ENCODE peak calls at places on chromosomes 2 and 18, in ten cellular contexts. J, L, U, B, V, K, E, T, X and M are unnamed samples. For H3K4me1, the result is how much of the 10 kb centered on the place peaks cover.

GRCh38 chr2:207792244-207792785 is 22.6 kb upstream of the FZD5 start:
- DNase-seq in J (no peak), L (peak), U (peak), B (peak), V (peak), K (no peak), E (peak), T (no peak), X (no peak), M (no peak)

GRCh38 chr2:196899976-196900375 is 26.5 kb downstream of the PGAP1 start:
- DNase-seq in J (no peak), L (no peak), U (no peak), B (no peak), V (no peak), K (no peak), E (no peak), T (no peak), X (no peak), M (no peak)

GRCh38 chr18:37253424-37254255 is 312.0 kb downstream of the CELF4 start:
- DNase-seq in J (peak), L (no peak), U (peak), B (peak), V (no peak), K (no peak), E (peak), T (no peak), X (no peak), M (no peak)

GRCh38 chr2:149187061-149187460 is 143.3 kb upstream of the LYPD6 start:
- DNase-seq in J (no peak), L (no peak), U (no peak), B (peak), V (no peak), K (no peak), E (no peak), T (no peak), X (no peak), M (no peak)

GRCh38 chr2:67289921-67290371 is 107.2 kb upstream of the ETAA1 start:
- DNase-seq in J (no peak), L (peak), U (no peak), B (peak), V (peak), K (no peak), E (no peak), T (no peak), X (no peak), M (no peak)

GRCh38 chr2:17934721-17935120 is 56.3 kb downstream of the KCNS3 start:
- DNase-seq in J (no peak), L (peak), U (no peak), B (no peak), V (peak), K (no peak), E (peak), T (peak), X (no peak), M (no peak)

GRCh38 chr2:189517847-189518535 is 62.6 kb downstream of the SLC40A1 start:
- DNase-seq in J (no peak), L (peak), U (no peak), B (no peak), V (peak), K (no peak), E (no peak), T (no peak), X (no peak), M (no peak)

GRCh38 chr2:174009488-174010223 is 44.5 kb upstream of the SP3 start:
- DNase-seq in J (no peak), L (no peak), U (no peak), B (no peak), V (peak), K (no peak), E (peak), T (no peak), X (no peak), M (no peak)

GRCh38 chr2:191863988-191864387 is 17.1 kb upstream of the CAVIN2 start:
- DNase-seq in J (no peak), L (peak), U (no peak), B (no peak), V (peak), K (no peak), E (no peak), T (no peak), X (no peak), M (no peak)

GRCh38 chr2:24717263-24717951 is 75.8 kb downstream of the PTRHD1 start:
- DNase-seq in J (no peak), L (no peak), U (no peak), B (no peak), V (no peak), K (no peak), E (no peak), T (no peak), X (no peak), M (no peak)

GRCh38 chr2:9422321-9423099 is 818 bp downstream of the ITGB1BP1 start:
- DNase-seq in J (peak), L (peak), U (peak), B (peak), V (no peak), K (peak), E (peak), T (peak), X (peak), M (peak)

GRCh38 chr2:13650586-13651180 is 933.9 kb downstream of the TRIB2 start:
- DNase-seq in J (peak), L (no peak), U (peak), B (peak), V (no peak), K (peak), E (no peak), T (no peak), X (no peak), M (no peak)

GRCh38 chr2:213252206-213252605 is 32.1 kb upstream of the SPAG16 start:
- DNase-seq in J (no peak), L (no peak), U (no peak), B (no peak), V (no peak), K (no peak), E (no peak), T (no peak), X (no peak), M (no peak)

GRCh38 chr18:33918571-33918970 is 306.1 kb downstream of the NOL4 start:
- DNase-seq in J (no peak), L (no peak), U (no peak), B (no peak), V (no peak), K (peak), E (no peak), T (no peak), X (no peak), M (no peak)

GRCh38 chr2:95158891-95159619 is 593 bp downstream of the ZNF514 start:
- DNase-seq in J (peak), L (peak), U (peak), B (peak), V (peak), K (peak), E (peak), T (peak), X (no peak), M (peak)

GRCh38 chr2:112198780-112199179 is 56.1 kb downstream of the ZC3H8 start:
- DNase-seq in J (no peak), L (no peak), U (no peak), B (no peak), V (no peak), K (no peak), E (no peak), T (no peak), X (no peak), M (no peak)

GRCh38 chr2:159349674-159350299 is 63.3 kb upstream of the WDSUB1 start:
- DNase-seq in J (no peak), L (no peak), U (no peak), B (no peak), V (no peak), K (no peak), E (no peak), T (no peak), X (no peak), M (no peak)

GRCh38 chr2:118442949-118443348 is 354.7 kb downstream of the INSIG2 start:
- DNase-seq in J (no peak), L (no peak), U (no peak), B (no peak), V (no peak), K (no peak), E (no peak), T (no peak), X (no peak), M (no peak)

GRCh38 chr2:101162561-101163330 is 11.6 kb upstream of the TBC1D8 start:
- DNase-seq in J (no peak), L (no peak), U (peak), B (peak), V (no peak), K (no peak), E (no peak), T (no peak), X (no peak), M (no peak)

GRCh38 chr18:23565916-23566547 is 20.3 kb downstream of the NPC1 start:
- DNase-seq in J (no peak), L (no peak), U (no peak), B (no peak), V (no peak), K (no peak), E (no peak), T (no peak), X (no peak), M (peak)

GRCh38 chr18:52747869-52748268 is 407.9 kb downstream of the DCC start:
- DNase-seq in J (no peak), L (no peak), U (no peak), B (no peak), V (no peak), K (no peak), E (no peak), T (no peak), X (no peak), M (no peak)

GRCh38 chr2:38747007-38747424 is 4.1 kb downstream of the SRSF7 start:
- DNase-seq in J (no peak), L (no peak), U (no peak), B (no peak), V (no peak), K (no peak), E (no peak), T (no peak), X (no peak), M (no peak)

GRCh38 chr2:224556381-224556780 is 28.8 kb downstream of the CUL3 start:
- DNase-seq in J (no peak), L (no peak), U (no peak), B (no peak), V (no peak), K (no peak), E (no peak), T (no peak), X (no peak), M (no peak)

GRCh38 chr2:217331577-217332139 is 471.8 kb upstream of the TNP1 start:
- DNase-seq in J (peak), L (no peak), U (peak), B (no peak), V (peak), K (no peak), E (peak), T (no peak), X (no peak), M (no peak)
- H3K27ac ChIP-seq in J (peak), L (peak), U (no peak), B (no peak), V (peak), K (no peak), E (peak), T (peak), X (no peak), M (peak)

GRCh38 chr18:55301836-55302235 is 286.2 kb downstream of the TCF4 start:
- DNase-seq in J (no peak), L (peak), U (no peak), B (no peak), V (no peak), K (no peak), E (peak), T (no peak), X (no peak), M (no peak)
- H3K4me1 ChIP-seq in J (under half), L (under half), U (half or more), B (under half), V (under half), K (under half), E (under half), T (under half), X (under half), M (under half)

GRCh38 chr2:20574930-20575329 is 76.0 kb downstream of the HS1BP3 start:
- DNase-seq in J (no peak), L (no peak), U (no peak), B (no peak), V (no peak), K (no peak), E (no peak), T (no peak), X (no peak), M (no peak)

GRCh38 chr2:20575935-20576597 is 74.8 kb downstream of the HS1BP3 start:
- DNase-seq in J (no peak), L (no peak), U (no peak), B (no peak), V (no peak), K (no peak), E (no peak), T (no peak), X (no peak), M (no peak)

GRCh38 chr2:20575414-20575813 is 75.5 kb downstream of the HS1BP3 start:
- DNase-seq in J (no peak), L (no peak), U (no peak), B (no peak), V (no peak), K (no peak), E (no peak), T (no peak), X (no peak), M (no peak)

GRCh38 chr2:20573611-20574422 is 77.1 kb downstream of the HS1BP3 start:
- DNase-seq in J (no peak), L (peak), U (no peak), B (peak), V (peak), K (no peak), E (peak), T (no peak), X (no peak), M (no peak)

DNA sequence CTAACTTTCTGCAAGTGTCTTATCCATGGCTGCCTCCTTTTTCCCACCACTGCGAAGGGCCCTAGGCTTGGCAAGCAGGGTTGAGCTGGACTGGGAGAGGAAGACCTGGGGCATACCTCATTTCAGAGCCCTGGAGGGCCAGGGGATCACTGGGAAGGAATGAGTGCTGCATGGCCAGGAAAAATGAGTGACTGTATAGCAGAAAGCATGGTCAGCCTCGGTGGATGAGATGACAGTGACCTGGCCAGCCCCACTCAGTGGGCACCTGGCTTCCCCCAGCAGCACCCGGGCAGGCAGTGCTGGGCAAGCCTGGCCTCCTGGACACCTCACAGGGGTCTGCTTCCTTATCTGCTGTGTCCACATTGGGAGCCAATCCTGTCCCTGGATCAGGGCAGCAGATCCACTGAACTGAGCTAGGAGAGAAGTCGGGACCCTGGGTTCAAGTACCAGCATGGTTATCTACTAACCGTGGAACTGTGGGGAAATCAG is 76.4 kb downstream of the HS1BP3 start:
- DNase-seq in J (no peak), L (no peak), U (no peak), B (no peak), V (no peak), K (no peak), E (peak), T (no peak), X (no peak), M (no peak)
- H3K27ac ChIP-seq in J (no peak), L (no peak), U (no peak), B (no peak), V (peak), K (no peak), E (no peak), T (no peak), X (no peak), M (peak)

DNA sequence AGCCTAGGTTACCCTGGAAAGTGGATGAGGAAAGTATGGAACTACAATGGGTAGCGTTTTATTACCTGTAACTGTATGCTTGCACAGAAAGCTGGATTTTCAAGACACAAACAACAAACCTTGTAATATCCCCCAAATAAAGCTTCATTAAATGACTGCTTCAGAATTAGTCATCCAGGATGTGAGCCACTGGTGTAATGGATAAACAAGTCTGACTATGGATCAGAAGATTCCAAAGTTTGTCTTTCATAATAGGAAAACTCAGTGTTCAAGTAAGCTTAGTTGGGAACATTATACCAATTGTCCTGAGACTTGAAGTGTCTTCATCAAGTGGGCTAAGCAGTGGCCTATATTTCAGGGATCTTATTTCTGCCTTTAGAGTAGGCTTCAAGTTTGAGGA is 518.8 kb downstream of the LRP1B start:
- DNase-seq in J (no peak), L (peak), U (no peak), B (no peak), V (peak), K (no peak), E (no peak), T (no peak), X (no peak), M (no peak)
- H3K4me1 ChIP-seq in J (under half), L (under half), U (under half), B (under half), V (under half), K (under half), E (under half), T (under half), X (under half), M (under half)